ENCODE peak calls at places on chromosome 9, in eight cellular contexts. P is anterior cingulate cortex; X is stimulated activated CD8-positive, alpha-beta memory T cell treated with anti-CD3 and anti-CD28 coated beads, Interleukin-2, amount 100 ng/mL, for 1 hour; F is WTC11; L is NCI-H1105; R is nucleus accumbens; S is mucosa of descending colon; A is transverse colon. W is an unnamed sample.

GRCh38 chr9:86369810-86370209 is 15.6 kb upstream of the TUT7 start:
- DNase-seq in R (no peak), S (no peak), L (no peak), A (no peak), P (no peak), F (no peak), X (no peak), W (no peak)

GRCh38 chr9:4117835-4118610 is 181.8 kb downstream of the GLIS3 start:
- DNase-seq in X (no peak), A (peak; percentile 19), R (no peak), F (peak; percentile 87), P (no peak), L (no peak), S (peak; percentile 50), W (peak; percentile 1)

GRCh38 chr9:108443278-108443633 is 412.5 kb downstream of the ACTL7B start:
- DNase-seq in X (no peak), L (no peak), R (no peak), P (no peak), A (no peak), S (no peak), F (no peak), W (no peak)

GRCh38 chr9:13758876-13759275 is 479.4 kb upstream of the MPDZ start:
- DNase-seq in R (no peak), A (no peak), S (no peak), P (no peak), L (no peak), F (no peak), X (no peak), W (no peak)

GRCh38 chr9:20570756-20571155 is 51.5 kb downstream of the MLLT3 start:
- DNase-seq in L (no peak), A (no peak), S (no peak), R (no peak), F (no peak), P (no peak), X (no peak), W (no peak)

GRCh38 chr9:128627127-128627715 is 29.4 kb downstream of the DYNC2I2 start:
- DNase-seq in S (no peak), P (no peak), X (no peak), R (no peak), A (no peak), L (no peak), F (no peak), W (no peak)

GRCh38 chr9:25513509-25514033 is 164.7 kb downstream of the TUSC1 start:
- DNase-seq in X (no peak), A (no peak), L (no peak), R (no peak), S (no peak), F (no peak), P (no peak), W (no peak)

GRCh38 chr9:126373241-126373640 is 46.6 kb downstream of the MVB12B start:
- DNase-seq in L (no peak), R (no peak), F (no peak), X (no peak), S (no peak), P (no peak), A (no peak), W (no peak)

GRCh38 chr9:134642385-134643181 is 980 bp downstream of the COL5A1 start:
- DNase-seq in R (peak; percentile 35), S (peak; percentile 49), F (peak; percentile 41), L (no peak), A (peak; percentile 58), X (no peak), P (no peak), W (no peak)

GRCh38 chr9:68584110-68585033 is 43.7 kb upstream of the TMEM252 start:
- DNase-seq in X (peak; percentile 49), P (peak; percentile 54), L (peak; percentile 87), S (peak; percentile 80), A (peak; percentile 87), F (peak; percentile 82), R (peak; percentile 58), W (peak; percentile 65)

W was measured in activated naive CD4-positive, alpha-beta T cell.